ENCODE peak calls at places on chromosomes 7 and 10, in six cellular contexts. One of them, this sample, is unnamed.

GRCh38 chr7:79709574-79710409 is 256.3 kb upstream of the MAGI2 start:
- DNase-seq in T-helper 2 cell: no peak
- DNase-seq in activated naive CD4-positive, alpha-beta T cell treated with anti-CD3 and anti-CD28 coated beads for 36 hours: no peak
- DNase-seq in stromal cell of bone marrow: peak; percentile 5
- DNase-seq in left cardiac atrium: no peak
- DNase-seq in thoracic aorta: no peak
- DNase-seq in this sample: no peak

GRCh38 chr7:156791241-156791640 is 101.7 kb downstream of the LMBR1 start:
- DNase-seq in stromal cell of bone marrow: no peak
- DNase-seq in activated naive CD4-positive, alpha-beta T cell treated with anti-CD3 and anti-CD28 coated beads for 36 hours: no peak
- DNase-seq in T-helper 2 cell: no peak
- DNase-seq in left cardiac atrium: no peak
- DNase-seq in thoracic aorta: no peak
- DNase-seq in this sample: no peak

GRCh38 chr7:1819258-1819841 is 149.3 kb downstream of the ELFN1 start:
- DNase-seq in left cardiac atrium: no peak
- DNase-seq in stromal cell of bone marrow: no peak
- DNase-seq in T-helper 2 cell: peak; percentile 26
- DNase-seq in activated naive CD4-positive, alpha-beta T cell treated with anti-CD3 and anti-CD28 coated beads for 36 hours: peak; percentile 47
- DNase-seq in thoracic aorta: no peak
- DNase-seq in this sample: no peak

GRCh38 chr10:3372284-3372683 is 199.7 kb upstream of the PITRM1 start:
- DNase-seq in thoracic aorta: no peak
- DNase-seq in T-helper 2 cell: no peak
- DNase-seq in left cardiac atrium: no peak
- DNase-seq in stromal cell of bone marrow: peak; percentile 38
- DNase-seq in activated naive CD4-positive, alpha-beta T cell treated with anti-CD3 and anti-CD28 coated beads for 36 hours: no peak
- DNase-seq in this sample: no peak

GRCh38 chr7:128954830-128955797 is 17.4 kb downstream of the IRF5 start:
- DNase-seq in stromal cell of bone marrow: peak; percentile 76
- DNase-seq in activated naive CD4-positive, alpha-beta T cell treated with anti-CD3 and anti-CD28 coated beads for 36 hours: no peak
- DNase-seq in thoracic aorta: no peak
- DNase-seq in left cardiac atrium: no peak
- DNase-seq in T-helper 2 cell: no peak
- DNase-seq in this sample: no peak

GRCh38 chr7:6536262-6536770 is 14.9 kb downstream of the GRID2IP start:
- DNase-seq in T-helper 2 cell: no peak
- DNase-seq in left cardiac atrium: no peak
- DNase-seq in activated naive CD4-positive, alpha-beta T cell treated with anti-CD3 and anti-CD28 coated beads for 36 hours: peak; percentile 28
- DNase-seq in stromal cell of bone marrow: no peak
- DNase-seq in thoracic aorta: no peak
- DNase-seq in this sample: no peak

GRCh38 chr10:110425684-110426293 is 71.9 kb upstream of the DUSP5 start:
- DNase-seq in thoracic aorta: no peak
- DNase-seq in activated naive CD4-positive, alpha-beta T cell treated with anti-CD3 and anti-CD28 coated beads for 36 hours: peak; percentile 68
- DNase-seq in left cardiac atrium: no peak
- DNase-seq in stromal cell of bone marrow: peak; percentile 99
- DNase-seq in T-helper 2 cell: peak; percentile 95
- DNase-seq in this sample: no peak

GRCh38 chr7:73507556-73507955 is 14.5 kb downstream of the BAZ1B start:
- DNase-seq in thoracic aorta: no peak
- DNase-seq in activated naive CD4-positive, alpha-beta T cell treated with anti-CD3 and anti-CD28 coated beads for 36 hours: no peak
- DNase-seq in stromal cell of bone marrow: no peak
- DNase-seq in T-helper 2 cell: no peak
- DNase-seq in left cardiac atrium: no peak
- DNase-seq in this sample: no peak

GRCh38 chr7:21526007-21526406 is 16.8 kb upstream of the DNAH11 start:
- DNase-seq in stromal cell of bone marrow: no peak
- DNase-seq in T-helper 2 cell: peak; percentile 13
- DNase-seq in left cardiac atrium: no peak
- DNase-seq in activated naive CD4-positive, alpha-beta T cell treated with anti-CD3 and anti-CD28 coated beads for 36 hours: no peak
- DNase-seq in thoracic aorta: no peak
- DNase-seq in this sample: no peak

GRCh38 chr7:108286290-108286904 is 156.2 kb upstream of the LAMB4 start:
- DNase-seq in stromal cell of bone marrow: no peak
- DNase-seq in activated naive CD4-positive, alpha-beta T cell treated with anti-CD3 and anti-CD28 coated beads for 36 hours: no peak
- DNase-seq in thoracic aorta: no peak
- DNase-seq in T-helper 2 cell: no peak
- DNase-seq in left cardiac atrium: no peak
- DNase-seq in this sample: no peak

GRCh38 chr10:3106908-3107425 is 39.6 kb downstream of the PFKP start:
- DNase-seq in left cardiac atrium: no peak
- DNase-seq in T-helper 2 cell: no peak
- DNase-seq in thoracic aorta: no peak
- DNase-seq in stromal cell of bone marrow: peak; percentile 49
- DNase-seq in activated naive CD4-positive, alpha-beta T cell treated with anti-CD3 and anti-CD28 coated beads for 36 hours: no peak
- DNase-seq in this sample: no peak